ENCODE peak calls at places on chromosomes 4 and X, in four cellular contexts. Q, P, Z and E are unnamed samples.

GRCh38 chr4:107837298-107837697 is 12.6 kb downstream of the SGMS2 start:
- DNase-seq in Q (no peak), P (no peak), Z (no peak), E (peak; percentile 23)

GRCh38 chr4:107856901-107857300 is 32.2 kb downstream of the SGMS2 start:
- DNase-seq in Q (no peak), P (no peak), Z (no peak), E (no peak)

GRCh38 chr4:48766393-48766792 is 13.7 kb downstream of the FRYL start:
- DNase-seq in Q (no peak), P (no peak), Z (no peak), E (no peak)

GRCh38 chrX:3697220-3697684 is 16.2 kb downstream of the PRKX start:
- DNase-seq in Q (no peak), P (no peak), Z (no peak), E (no peak)

GRCh38 chr4:76867880-76868655 is 29.9 kb downstream of the SOWAHB start:
- DNase-seq in Q (no peak), P (no peak), Z (no peak), E (no peak)

GRCh38 chr4:111268769-111269414 is 646.0 kb upstream of the PITX2 start:
- DNase-seq in Q (no peak), P (no peak), Z (no peak), E (no peak)

GRCh38 chrX:7120578-7121219 is 26.8 kb upstream of the STS start:
- DNase-seq in Q (no peak), P (no peak), Z (no peak), E (no peak)

GRCh38 chrX:118945921-118946320 is 28.5 kb upstream of the LONRF3 start:
- DNase-seq in Q (no peak), P (no peak), Z (no peak), E (no peak)

GRCh38 chrX:77628294-77629025 is 157.6 kb downstream of the ATRX start:
- DNase-seq in Q (no peak), P (no peak), Z (no peak), E (no peak)

GRCh38 chr4:3472411-3473141 is 9.5 kb downstream of the DOK7 start:
- DNase-seq in Q (no peak), P (no peak), Z (no peak), E (peak; percentile 95)

GRCh38 chrX:123860506-123860840 is 620 bp downstream of the XIAP start:
- DNase-seq in Q (no peak), P (no peak), Z (peak; percentile 16), E (no peak)

GRCh38 chrX:49139713-49140112 is 16.2 kb upstream of the GPKOW start:
- DNase-seq in Q (no peak), P (no peak), Z (no peak), E (no peak)

GRCh38 chr4:7375427-7375826 is 59.3 kb downstream of the PSAPL1 start:
- DNase-seq in Q (no peak), P (no peak), Z (no peak), E (no peak)

GRCh38 chrX:68930576-68931317 is 101.9 kb downstream of the EFNB1 start:
- DNase-seq in Q (no peak), P (no peak), Z (no peak), E (no peak)

GRCh38 chrX:25523574-25523973 is 507.8 kb upstream of the ARX start:
- DNase-seq in Q (no peak), P (peak; percentile 2), Z (no peak), E (peak; percentile 5)

GRCh38 chr4:174332741-174333493 is 49.2 kb downstream of the CEP44 start:
- DNase-seq in Q (no peak), P (no peak), Z (no peak), E (no peak)

GRCh38 chrX:130994671-130995070 is 63.5 kb upstream of the ARHGAP36 start:
- DNase-seq in Q (no peak), P (no peak), Z (no peak), E (no peak)

GRCh38 chrX:68018248-68019203 is 414.8 kb downstream of the OPHN1 start:
- DNase-seq in Q (no peak), P (no peak), Z (no peak), E (peak; percentile 15)

GRCh38 chr4:112112590-112113170 is 32.6 kb upstream of the FAM241A start:
- DNase-seq in Q (no peak), P (no peak), Z (no peak), E (no peak)

GRCh38 chrX:134670241-134670811 is 12.1 kb upstream of the PLAC1 start:
- DNase-seq in Q (no peak), P (no peak), Z (no peak), E (peak; percentile 61)

GRCh38 chr4:871484-871883 is 45.6 kb upstream of the CPLX1 start:
- DNase-seq in Q (no peak), P (no peak), Z (no peak), E (no peak)

GRCh38 chrX:65726708-65727107 is 59.3 kb downstream of the MSN start:
- DNase-seq in Q (no peak), P (peak; percentile 7), Z (no peak), E (no peak)

GRCh38 chr4:169971456-169972015 is 54.7 kb downstream of the MFAP3L start:
- DNase-seq in Q (no peak), P (peak; percentile 29), Z (no peak), E (no peak)

GRCh38 chrX:64152857-64153256 is 52.7 kb downstream of the AMER1 start:
- DNase-seq in Q (no peak), P (no peak), Z (no peak), E (no peak)

GRCh38 chr4:83197555-83198235 is 83.2 kb upstream of the PLAC8 start:
- DNase-seq in Q (no peak), P (no peak), Z (peak; percentile 70), E (no peak)